ENCODE peak calls at places on chromosomes 1 and 21, in six cellular contexts. J is hepatocyte, K is posterior vena cava, B is NCI-H2171, R is fibroblast of lung, H is KBM-7. T is an unnamed sample.

GRCh38 chr1:53048960-53049573 is 12.9 kb upstream of the PODN start:
- DNase-seq in J (no peak), K (no peak), B (peak), R (no peak), H (no peak), T (no peak)

GRCh38 chr1:21933397-21934248 is 3.5 kb downstream of the HSPG2 start:
- DNase-seq in J (peak), K (peak), B (peak), R (peak), H (peak), T (no peak)

GRCh38 chr1:200334661-200335256 is 75.1 kb downstream of the ZNF281 start:
- DNase-seq in J (peak), K (no peak), B (no peak), R (no peak), H (no peak), T (no peak)

GRCh38 chr1:147156643-147157042 is 15.6 kb downstream of the PRKAB2 start:
- DNase-seq in J (no peak), K (no peak), B (no peak), R (no peak), H (no peak), T (no peak)

GRCh38 chr21:42570362-42570761 is 56.7 kb downstream of the SLC37A1 start:
- DNase-seq in J (no peak), K (peak), B (no peak), R (no peak), H (no peak), T (no peak)

GRCh38 chr1:55337801-55338447 is 122.8 kb upstream of the USP24 start:
- DNase-seq in J (peak), K (no peak), B (peak), R (peak), H (peak), T (peak)

GRCh38 chr1:4270651-4271337 is 370.7 kb upstream of the C1orf174 start:
- DNase-seq in J (no peak), K (no peak), B (no peak), R (no peak), H (no peak), T (no peak)

GRCh38 chr1:204653590-204654340 is 31.8 kb downstream of the LRRN2 start:
- DNase-seq in J (no peak), K (no peak), B (no peak), R (no peak), H (no peak), T (no peak)

GRCh38 chr1:156100205-156100995 is 14.1 kb upstream of the LMNA start:
- DNase-seq in J (no peak), K (no peak), B (no peak), R (no peak), H (no peak), T (no peak)

GRCh38 chr1:160618763-160619274 is 28.0 kb downstream of the SLAMF1 start:
- DNase-seq in J (no peak), K (no peak), B (peak), R (no peak), H (peak), T (no peak)

GRCh38 chr1:94974224-94974623 is 47.3 kb upstream of the CNN3 start:
- DNase-seq in J (no peak), K (no peak), B (no peak), R (peak), H (no peak), T (no peak)

GRCh38 chr1:240426056-240426455 is 185.9 kb downstream of the GREM2 start:
- DNase-seq in J (no peak), K (no peak), B (no peak), R (peak), H (no peak), T (no peak)

GRCh38 chr21:31222142-31222541 is 121.9 kb downstream of the TIAM1 start:
- DNase-seq in J (no peak), K (no peak), B (no peak), R (peak), H (no peak), T (no peak)

GRCh38 chr1:202811296-202812175 is 782 bp downstream of the PCAT6 start:
- DNase-seq in J (peak), K (no peak), B (no peak), R (no peak), H (no peak), T (no peak)

GRCh38 chr1:18978706-18979105 is 22.2 kb upstream of the IFFO2 start:
- DNase-seq in J (no peak), K (no peak), B (no peak), R (no peak), H (no peak), T (no peak)

GRCh38 chr1:115507256-115507589 is 134.5 kb upstream of the VANGL1 start:
- DNase-seq in J (peak), K (no peak), B (peak), R (peak), H (peak), T (no peak)

GRCh38 chr21:45583831-45584509 is 41.7 kb upstream of the SLC19A1 start:
- DNase-seq in J (no peak), K (no peak), B (no peak), R (no peak), H (no peak), T (no peak)

GRCh38 chr1:8136766-8137165 is 110.7 kb upstream of the ERRFI1 start:
- DNase-seq in J (no peak), K (no peak), B (no peak), R (no peak), H (no peak), T (no peak)

GRCh38 chr1:107529511-107530149 is 388.8 kb downstream of the NTNG1 start:
- DNase-seq in J (peak), K (no peak), B (peak), R (peak), H (peak), T (peak)

GRCh38 chr1:235843458-235843857 is 23.2 kb downstream of the LYST start:
- DNase-seq in J (peak), K (no peak), B (peak), R (peak), H (peak), T (no peak)

GRCh38 chr1:234697741-234698140 is 87.8 kb upstream of the IRF2BP2 start:
- DNase-seq in J (no peak), K (no peak), B (no peak), R (no peak), H (no peak), T (no peak)

GRCh38 chr1:906532-907420 is 16.9 kb upstream of the SAMD11 start:
- DNase-seq in J (peak), K (peak), B (no peak), R (peak), H (peak), T (no peak)

GRCh38 chr1:116997011-116997410 is 4.5 kb upstream of the CD101 start:
- DNase-seq in J (no peak), K (no peak), B (no peak), R (peak), H (no peak), T (no peak)

GRCh38 chr1:52474807-52475206 is 70.4 kb downstream of the PRPF38A start:
- DNase-seq in J (no peak), K (no peak), B (no peak), R (no peak), H (no peak), T (no peak)

GRCh38 chr1:15820478-15820877 is 13.0 kb upstream of the UQCRHL start:
- DNase-seq in J (no peak), K (peak), B (no peak), R (peak), H (no peak), T (no peak)

GRCh38 chr1:221810406-221810805 is 68.5 kb upstream of the DUSP10 start:
- DNase-seq in J (no peak), K (no peak), B (no peak), R (peak), H (no peak), T (peak)

GRCh38 chr1:84698151-84698651 is 7.9 kb upstream of the SSX2IP start:
- DNase-seq in J (peak), K (no peak), B (no peak), R (peak), H (no peak), T (peak)